ENCODE peak calls at places on chromosomes 5 and 9, in eight cellular contexts. X is thyroid gland, N is A549, J is testis, G is heart left ventricle, C is tibial nerve, B is ovary, Y is HCT116. R is an unnamed sample.

GRCh38 chr5:21810737-21811316 is 1042.3 kb downstream of the CDH12 start:
- DNase-seq in X (no peak), N (peak), J (no peak), G (no peak), C (no peak), B (no peak), Y (no peak), R (peak)

GRCh38 chr5:133977161-133977787 is 8.8 kb upstream of the C5orf15 start:
- DNase-seq in X (peak), N (no peak), J (no peak), G (no peak), C (no peak), B (no peak), Y (no peak), R (no peak)

GRCh38 chr5:157342822-157343402 is 77.0 kb downstream of the CYFIP2 start:
- DNase-seq in X (no peak), N (peak), J (peak), G (no peak), C (no peak), B (no peak), Y (peak), R (peak)

GRCh38 chr9:4798281-4798680 is 5.5 kb downstream of the RCL1 start:
- DNase-seq in X (no peak), N (no peak), J (no peak), G (no peak), C (no peak), B (no peak), Y (no peak), R (peak)

GRCh38 chr5:39376293-39376714 is 12.0 kb upstream of the C9 start:
- DNase-seq in X (peak), N (peak), J (peak), G (no peak), C (no peak), B (peak), Y (peak), R (peak)

GRCh38 chr9:13568851-13569618 is 289.5 kb upstream of the MPDZ start:
- DNase-seq in X (no peak), N (no peak), J (no peak), G (peak), C (no peak), B (no peak), Y (no peak), R (no peak)

GRCh38 chr5:139138790-139139189 is 59.4 kb downstream of the SIL1 start:
- DNase-seq in X (peak), N (no peak), J (no peak), G (peak), C (no peak), B (peak), Y (peak), R (no peak)

GRCh38 chr5:34923694-34924461 is 5.5 kb upstream of the DNAJC21 start:
- DNase-seq in X (no peak), N (peak), J (no peak), G (no peak), C (no peak), B (no peak), Y (peak), R (peak)

GRCh38 chr5:112186401-112186990 is 232.6 kb downstream of the EPB41L4A start:
- DNase-seq in X (peak), N (peak), J (peak), G (no peak), C (no peak), B (no peak), Y (peak), R (peak)

GRCh38 chr5:39083968-39084367 is 9.8 kb upstream of the RICTOR start:
- DNase-seq in X (no peak), N (no peak), J (no peak), G (no peak), C (no peak), B (no peak), Y (no peak), R (no peak)

GRCh38 chr9:35733109-35733541 is 659 bp downstream of the CREB3 start:
- DNase-seq in X (peak), N (peak), J (peak), G (no peak), C (no peak), B (no peak), Y (peak), R (peak)

GRCh38 chr5:123425444-123425843 is 2.2 kb upstream of the CEP120 start:
- DNase-seq in X (no peak), N (no peak), J (no peak), G (no peak), C (no peak), B (no peak), Y (no peak), R (peak)

GRCh38 chr5:111734013-111734412 is 23.0 kb downstream of the NREP start:
- DNase-seq in X (no peak), N (no peak), J (no peak), G (no peak), C (no peak), B (no peak), Y (no peak), R (no peak)

GRCh38 chr9:107223381-107223780 is 59.7 kb upstream of the RAD23B start:
- DNase-seq in X (no peak), N (no peak), J (no peak), G (no peak), C (no peak), B (no peak), Y (no peak), R (no peak)

GRCh38 chr9:114223564-114224246 is 68.4 kb downstream of the COL27A1 start:
- DNase-seq in X (no peak), N (peak), J (no peak), G (no peak), C (no peak), B (no peak), Y (peak), R (peak)

GRCh38 chr5:6158974-6159863 is 219.1 kb downstream of the MED10 start:
- DNase-seq in X (no peak), N (peak), J (no peak), G (no peak), C (no peak), B (no peak), Y (no peak), R (no peak)

GRCh38 chr9:104997536-104997935 is 69.6 kb upstream of the ABCA1 start:
- DNase-seq in X (no peak), N (no peak), J (no peak), G (no peak), C (no peak), B (no peak), Y (no peak), R (no peak)

GRCh38 chr5:80474929-80475328 is 13.0 kb upstream of the FAM151B start:
- DNase-seq in X (no peak), N (no peak), J (no peak), G (no peak), C (no peak), B (no peak), Y (no peak), R (no peak)

GRCh38 chr9:131578778-131579504 is 33.6 kb downstream of the PRRT1B start:
- DNase-seq in X (no peak), N (no peak), J (peak), G (no peak), C (no peak), B (no peak), Y (no peak), R (peak)

GRCh38 chr5:51958473-51958872 is 575.2 kb downstream of the ISL1 start:
- DNase-seq in X (no peak), N (no peak), J (no peak), G (no peak), C (no peak), B (no peak), Y (no peak), R (no peak)

GRCh38 chr5:40569549-40570270 is 110.0 kb upstream of the PTGER4 start:
- DNase-seq in X (no peak), N (no peak), J (no peak), G (no peak), C (no peak), B (no peak), Y (no peak), R (no peak)

GRCh38 chr5:170484459-170484831 is 19.4 kb upstream of the KCNIP1 start:
- DNase-seq in X (no peak), N (no peak), J (no peak), G (no peak), C (no peak), B (no peak), Y (no peak), R (no peak)

GRCh38 chr5:1666812-1667588 is 132.6 kb downstream of the MRPL36 start:
- DNase-seq in X (peak), N (peak), J (peak), G (peak), C (no peak), B (peak), Y (no peak), R (no peak)

GRCh38 chr9:126532489-126532888 is 81.2 kb upstream of the LMX1B start:
- DNase-seq in X (no peak), N (no peak), J (no peak), G (no peak), C (no peak), B (no peak), Y (no peak), R (no peak)

GRCh38 chr9:92097997-92098482 is 17.2 kb downstream of the SPTLC1 start:
- DNase-seq in X (peak), N (no peak), J (peak), G (peak), C (peak), B (peak), Y (peak), R (no peak)

DNA sequence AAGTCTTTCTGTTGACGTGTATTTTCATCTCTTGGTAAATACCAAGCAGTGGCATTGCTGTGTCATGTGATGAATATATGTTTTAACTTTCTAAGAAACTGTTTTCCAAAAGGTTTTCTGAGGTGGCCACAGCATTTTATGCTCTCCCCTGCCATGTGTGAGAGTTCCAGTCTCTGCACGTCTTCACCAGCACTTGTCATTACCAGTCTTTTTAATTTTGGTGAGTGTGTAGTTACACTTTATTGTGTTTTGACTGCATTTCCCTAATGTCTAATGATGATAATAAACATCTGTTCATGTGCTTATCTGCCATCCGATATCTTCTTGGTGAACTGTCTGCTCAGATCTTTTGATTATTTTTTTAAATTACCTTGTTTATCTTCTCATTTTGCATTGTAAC is 27.4 kb upstream of the GADD45G start:
- DNase-seq in X (no peak), N (no peak), J (no peak), G (no peak), C (no peak), B (no peak), Y (no peak), R (no peak)
- H3K4me3 ChIP-seq in X (no peak), N (no peak), J (no peak), G (no peak), C (no peak), B (no peak), Y (no peak), R (no peak)

GRCh38 chr5:42547894-42548293 is 124.7 kb downstream of the GHR start:
- DNase-seq in X (no peak), N (no peak), J (no peak), G (no peak), C (no peak), B (no peak), Y (no peak), R (no peak)
- TF ChIP-seq POLR2A in X (no peak), N (no peak), J (no peak), G (no peak), C (no peak), B (no peak), Y (no peak), R (no peak)

DNA sequence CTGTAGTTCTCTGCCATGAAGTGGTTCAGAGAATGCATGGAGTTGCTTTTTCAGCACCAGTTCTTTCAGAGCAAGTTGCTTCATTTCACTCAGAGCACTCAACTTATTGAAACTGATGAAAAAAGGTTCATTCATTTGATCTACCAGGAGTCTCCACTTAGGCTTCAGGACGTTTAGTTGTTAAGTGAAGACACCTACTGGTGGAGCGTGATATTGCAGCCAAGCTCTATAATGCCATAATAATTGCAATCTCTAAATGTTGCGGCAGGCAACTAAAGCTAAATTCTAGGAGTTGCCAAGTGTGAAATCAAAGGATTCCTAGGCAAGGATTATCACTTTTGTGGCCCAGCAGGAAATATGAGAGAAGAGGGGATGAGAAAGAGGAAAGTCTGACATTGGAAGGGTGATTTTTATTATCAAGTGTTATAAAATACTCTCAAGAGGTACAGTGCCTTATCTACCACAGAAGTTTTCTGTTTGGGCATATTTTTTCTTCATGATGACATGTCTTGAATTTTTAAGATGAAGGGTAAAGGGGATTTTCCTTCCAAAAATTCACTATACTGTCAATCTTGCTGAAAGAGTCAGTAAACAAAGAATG is 83.6 kb downstream of the SH3PXD2B start:
- DNase-seq in X (no peak), N (peak), J (peak), G (no peak), C (peak), B (no peak), Y (peak), R (peak)
- TF ChIP-seq CTCF in X (no peak), N (peak), J (no peak), G (peak), C (peak), B (peak), Y (peak), R (peak)

GRCh38 chr5:54691644-54692043 is 174.1 kb downstream of the SNX18 start:
- DNase-seq in X (no peak), N (no peak), J (no peak), G (no peak), C (no peak), B (no peak), Y (no peak), R (no peak)
- H3K4me3 ChIP-seq in X (no peak), N (no peak), J (no peak), G (no peak), C (no peak), B (no peak), Y (no peak), R (no peak)

GRCh38 chr5:172754957-172755356 is 16.0 kb downstream of the DUSP1 start:
- DNase-seq in X (no peak), N (no peak), J (no peak), G (no peak), C (no peak), B (no peak), Y (no peak), R (no peak)
- TF ChIP-seq POLR2A in X (no peak), N (no peak), J (no peak), G (no peak), C (no peak), B (no peak), Y (no peak), R (no peak)

DNA sequence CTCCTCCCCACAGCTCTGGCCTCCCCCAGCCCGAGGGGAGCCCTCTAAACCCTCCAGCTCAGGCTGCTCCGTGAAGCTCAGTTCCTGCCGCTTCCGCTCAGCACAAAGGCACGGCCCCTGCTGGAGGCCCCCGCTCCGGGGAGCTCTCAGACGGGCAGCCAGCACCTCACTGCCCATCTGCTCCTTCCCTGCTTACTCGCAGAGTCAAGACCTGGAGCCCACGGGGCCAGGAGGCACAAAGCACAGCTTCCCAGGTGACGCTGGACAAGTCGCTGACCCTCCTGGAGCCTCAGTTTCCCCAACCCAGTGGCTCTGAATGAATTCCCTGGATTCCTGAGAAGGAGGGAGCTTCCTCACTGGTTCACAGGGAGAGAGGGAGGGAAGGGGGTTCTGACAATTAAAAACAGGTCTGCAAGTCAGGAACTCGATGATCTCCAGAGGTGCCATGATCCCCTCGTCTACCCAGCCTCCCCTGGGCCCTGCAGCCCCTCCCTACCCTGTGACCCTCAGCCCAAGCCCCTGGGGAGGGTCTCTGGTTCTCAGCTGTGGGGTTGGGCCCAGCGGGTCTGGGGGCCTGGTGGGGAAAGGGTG is 36.2 kb downstream of the VAV2 start:
- DNase-seq in X (no peak), N (no peak), J (no peak), G (peak), C (no peak), B (peak), Y (no peak), R (peak)
- TF ChIP-seq CTCF in X (no peak), N (no peak), J (no peak), G (no peak), C (no peak), B (no peak), Y (no peak), R (no peak)

R was measured in NB4.